ENCODE peak calls at places on chromosomes 2 and 18, in four cellular contexts. X is K562, Z is GM12878, C is HepG2. O is an unnamed sample.
A peak's percentile ranks its signal among the peaks of the same experiment; 100 is the strongest.

GRCh38 chr2:39118786-39119499 is 1.9 kb downstream of the SOS1 start:
- DNase-seq in C (no peak), X (no peak), Z (no peak), O (peak; percentile 20)

GRCh38 chr2:110993557-110994231 is 127.0 kb upstream of the BCL2L11 start:
- DNase-seq in Z (no peak), X (no peak), C (no peak), O (no peak)

GRCh38 chr18:49016648-49017539 is 66.1 kb upstream of the SMAD7 start:
- DNase-seq in Z (no peak), C (peak; percentile 78), X (peak; percentile 50), O (no peak)

GRCh38 chr2:191686079-191686478 is 8.1 kb downstream of the NABP1 start:
- DNase-seq in Z (no peak), X (no peak), C (no peak), O (no peak)

GRCh38 chr2:36357506-36358316 is 2.1 kb downstream of the CRIM1 start:
- DNase-seq in Z (no peak), C (peak; percentile 79), X (no peak), O (peak; percentile 44)

GRCh38 chr2:23745726-23746105 is 181.2 kb downstream of the ATAD2B start:
- DNase-seq in X (no peak), C (no peak), Z (no peak), O (no peak)

GRCh38 chr2:151315381-151315903 is 26.0 kb upstream of the NMI start:
- DNase-seq in X (no peak), Z (no peak), C (no peak), O (no peak)

GRCh38 chr18:74040459-74041332 is 106.9 kb downstream of the FBXO15 start:
- DNase-seq in C (peak; percentile 28), X (peak; percentile 64), Z (no peak), O (peak; percentile 62)

GRCh38 chr2:225590932-225591331 is 191.4 kb downstream of the NYAP2 start:
- DNase-seq in Z (no peak), X (peak; percentile 24), C (no peak), O (no peak)

GRCh38 chr2:109237792-109238191 is 108.8 kb downstream of the SH3RF3 start:
- DNase-seq in Z (no peak), X (no peak), C (no peak), O (no peak)

GRCh38 chr2:236498369-236498768 is 71.3 kb upstream of the ACKR3 start:
- DNase-seq in Z (no peak), C (no peak), X (no peak), O (no peak)

GRCh38 chr18:63322246-63322645 is 2.7 kb upstream of the BCL2 start:
- DNase-seq in Z (no peak), C (no peak), X (no peak), O (no peak)

GRCh38 chr2:126876631-126877030 is 22.1 kb upstream of the TEX51 start:
- DNase-seq in Z (no peak), C (no peak), X (no peak), O (no peak)

GRCh38 chr2:134780977-134781376 is 57.4 kb upstream of the ACMSD start:
- DNase-seq in Z (no peak), C (no peak), X (no peak), O (no peak)

GRCh38 chr2:28423856-28424605 is 31.4 kb downstream of the FOSL2 start:
- DNase-seq in C (no peak), Z (no peak), X (no peak), O (no peak)

GRCh38 chr2:177262958-177263450 is 1.5 kb downstream of the NFE2L2 start:
- DNase-seq in Z (no peak), X (no peak), C (no peak), O (no peak)

DNA sequence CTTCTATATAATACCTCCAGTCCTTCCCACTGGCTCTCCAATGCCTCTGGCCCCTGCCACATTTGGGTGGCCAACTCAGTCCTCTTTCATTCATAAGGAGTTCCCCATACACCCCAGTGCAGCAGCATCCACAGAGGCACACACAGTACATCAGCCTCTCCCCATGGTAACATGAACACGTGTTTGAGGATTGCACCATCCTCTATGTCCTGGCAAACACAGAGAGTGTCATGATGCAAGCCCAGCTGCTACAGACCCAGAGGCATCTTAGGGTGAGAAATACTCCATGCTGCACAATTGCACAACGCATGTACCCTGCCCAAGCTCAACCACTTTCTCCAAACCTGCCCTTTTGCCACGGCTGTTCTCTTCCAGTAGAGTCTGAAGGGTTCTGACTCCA is 11.5 kb downstream of the IGFBP5 start:
- DNase-seq in Z (no peak), C (peak; percentile 61), X (no peak), O (no peak)
- TF ChIP-seq BHLHE40 in Z (no peak), C (peak; percentile 68), X (no peak), O (no peak)

GRCh38 chr2:74007120-74007519 is 22.4 kb downstream of the TET3 start:
- DNase-seq in Z (no peak), X (no peak), C (no peak), O (no peak)

GRCh38 chr2:74009577-74009976 is 24.9 kb downstream of the TET3 start:
- DNase-seq in X (no peak), Z (no peak), C (no peak), O (no peak)

GRCh38 chr2:74008761-74009395 is 24.2 kb downstream of the TET3 start:
- DNase-seq in C (no peak), Z (no peak), X (no peak), O (no peak)

GRCh38 chr2:74011246-74011645 is 26.5 kb downstream of the TET3 start:
- DNase-seq in C (no peak), Z (no peak), X (no peak), O (no peak)

GRCh38 chr2:74010087-74010541 is 25.4 kb downstream of the TET3 start:
- DNase-seq in C (no peak), X (peak; percentile 79), Z (no peak), O (no peak)
- TF ChIP-seq TARDBP in C (no peak), X (no peak), Z (no peak), O (no peak)

GRCh38 chr2:72300147-72300684 is 152.6 kb upstream of the CYP26B1 start:
- DNase-seq in C (no peak), Z (no peak), X (no peak), O (no peak)
- TF ChIP-seq BHLHE40 in C (no peak), Z (no peak), X (no peak), O (no peak)

GRCh38 chr2:48527211-48527880 is 2.6 kb upstream of the STON1 start:
- DNase-seq in Z (no peak), X (no peak), C (no peak), O (no peak)
- TF ChIP-seq TARDBP in Z (no peak), X (no peak), C (no peak), O (no peak)

DNA sequence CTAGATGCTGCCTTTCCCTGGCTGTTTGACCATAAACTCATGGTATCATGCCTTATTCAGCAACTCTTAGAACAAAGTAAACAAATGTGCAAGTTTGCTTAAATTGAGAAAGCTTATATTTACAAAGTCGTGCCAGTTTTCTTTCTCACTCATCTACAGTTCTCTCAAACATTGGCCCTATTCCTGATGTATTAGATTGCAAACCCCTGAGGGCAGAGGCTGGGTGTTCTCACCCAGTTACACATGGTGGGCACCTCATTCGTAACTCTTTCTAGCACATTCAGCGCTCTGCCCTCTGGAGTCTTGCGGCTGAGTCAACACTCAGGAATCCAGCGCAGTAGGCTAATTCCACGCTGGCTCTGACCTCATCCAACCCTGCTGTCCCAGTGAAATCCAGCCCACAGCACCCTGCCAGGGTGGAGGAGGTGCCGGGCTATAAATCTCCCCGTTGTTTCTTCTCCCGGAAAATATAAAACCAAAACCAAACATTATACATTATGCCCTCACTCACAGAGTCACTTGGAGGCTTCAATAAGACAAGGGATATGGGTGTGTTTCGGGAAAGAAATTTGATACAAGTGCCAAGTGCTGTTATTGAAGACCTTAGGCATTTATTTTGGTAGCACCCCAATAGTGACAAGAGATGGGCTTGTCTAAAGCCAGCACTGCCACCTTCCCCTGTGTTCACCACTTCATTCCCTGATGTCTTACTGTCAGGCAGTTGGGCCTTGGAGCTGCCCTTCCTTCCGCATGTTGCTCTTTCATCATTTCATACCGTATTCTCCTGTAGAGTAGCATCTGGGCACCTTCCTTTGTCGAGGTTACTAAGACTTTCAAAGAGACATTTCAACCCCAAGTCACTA is 287.4 kb downstream of the PRKCE start:
- DNase-seq in C (peak; percentile 78), X (peak; percentile 8), Z (no peak), O (peak; percentile 72)
- TF ChIP-seq BHLHE40 in C (no peak), X (no peak), Z (no peak), O (no peak)

GRCh38 chr2:180012523-180012922 is 5.4 kb upstream of the CWC22 start:
- DNase-seq in Z (no peak), C (peak; percentile 23), X (no peak), O (no peak)

GRCh38 chr2:180015951-180016709 is 9.0 kb upstream of the CWC22 start:
- DNase-seq in X (no peak), C (no peak), Z (no peak), O (no peak)

GRCh38 chr2:180006781-180007579 is at the start of gene CWC22:
- DNase-seq in X (peak; percentile 96), Z (peak; percentile 91), C (peak; percentile 93), O (peak; percentile 75)

GRCh38 chr2:180006236-180006635 is 861 bp downstream of the CWC22 start:
- DNase-seq in C (no peak), X (peak; percentile 40), Z (no peak), O (no peak)

DNA sequence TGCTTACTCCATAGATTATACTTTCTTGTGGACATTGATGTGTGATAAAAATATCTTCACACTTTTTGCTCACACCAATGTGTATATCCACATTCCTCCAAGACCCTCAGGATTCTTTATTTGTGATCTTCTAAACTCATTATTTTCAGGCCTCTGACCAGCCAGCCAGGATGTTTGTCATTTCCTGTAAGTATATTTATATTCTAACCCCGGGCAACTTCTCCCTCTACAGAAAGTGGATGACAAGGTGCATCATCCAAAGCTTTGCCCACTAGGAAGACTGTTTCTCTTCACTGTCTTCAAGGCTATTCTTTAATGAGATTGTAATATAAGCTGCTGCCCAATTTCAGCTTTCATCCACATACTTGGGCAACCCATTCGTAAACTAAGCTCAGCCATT is 3.6 kb upstream of the CWC22 start:
- DNase-seq in Z (no peak), C (no peak), X (no peak), O (no peak)
- TF ChIP-seq TARDBP in Z (no peak), C (no peak), X (no peak), O (no peak)

O was measured in HEK293T.